ENCODE peak calls at places on chromosomes 12 and 14, in nine cellular contexts. O is posterior vena cava; C is ovary; J is activated CD4-positive, alpha-beta T cell treated with anti-CD3 and anti-CD28 coated beads, Interleukin-2, amount 50 U/mL, for 1 hour; N is activated T-cell treated with anti-CD3 and anti-CD28 coated beads, Interleukin-2, amount 50 U/mL, for 72 hours; L is astrocyte of the spinal cord; I is naive thymus-derived CD8-positive, alpha-beta T cell; F is right lobe of liver; D is hippocampal formation. Q is an unnamed sample.

GRCh38 chr12:112418248-112418595 is 525 bp upstream of the PTPN11 start:
- DNase-seq in O (no peak), C (no peak), J (no peak), N (no peak), L (no peak), I (no peak), F (no peak), D (no peak), Q (no peak)

GRCh38 chr12:5138845-5139244 is 95.2 kb downstream of the KCNA5 start:
- DNase-seq in O (no peak), C (no peak), J (no peak), N (no peak), L (peak), I (no peak), F (no peak), D (no peak), Q (no peak)

GRCh38 chr12:6684609-6685008 is 4.6 kb downstream of the ZNF384 start:
- DNase-seq in O (no peak), C (no peak), J (peak), N (peak), L (no peak), I (peak), F (no peak), D (no peak), Q (no peak)

GRCh38 chr12:22437031-22437806 is 102.7 kb upstream of the ST8SIA1 start:
- DNase-seq in O (peak), C (no peak), J (no peak), N (no peak), L (no peak), I (no peak), F (no peak), D (no peak), Q (no peak)

GRCh38 chr12:68771223-68771925 is 25.4 kb downstream of the SLC35E3 start:
- DNase-seq in O (no peak), C (no peak), J (no peak), N (no peak), L (no peak), I (no peak), F (no peak), D (no peak), Q (no peak)

GRCh38 chr14:32010561-32011188 is 66.4 kb upstream of the ARHGAP5 start:
- DNase-seq in O (no peak), C (no peak), J (no peak), N (no peak), L (peak), I (no peak), F (no peak), D (no peak), Q (no peak)

GRCh38 chr14:100900837-100901390 is 2.6 kb downstream of the RTL1 start:
- DNase-seq in O (no peak), C (no peak), J (no peak), N (peak), L (no peak), I (no peak), F (no peak), D (no peak), Q (no peak)

GRCh38 chr12:50401383-50402155 is 884 bp downstream of the LARP4 start:
- DNase-seq in O (peak), C (no peak), J (no peak), N (no peak), L (peak), I (no peak), F (peak), D (peak), Q (no peak)

GRCh38 chr12:123971770-123972447 is 722 bp downstream of the CCDC92 start:
- DNase-seq in O (no peak), C (peak), J (peak), N (peak), L (peak), I (peak), F (peak), D (peak), Q (no peak)

GRCh38 chr14:65750906-65751305 is 338.4 kb downstream of the FUT8 start:
- DNase-seq in O (no peak), C (no peak), J (no peak), N (no peak), L (no peak), I (no peak), F (no peak), D (no peak), Q (no peak)

GRCh38 chr12:49952396-49953055 is 2.0 kb downstream of the AQP2 start:
- DNase-seq in O (peak), C (no peak), J (no peak), N (no peak), L (no peak), I (no peak), F (no peak), D (no peak), Q (no peak)

GRCh38 chr12:62813031-62813829 is 121.7 kb downstream of the PPM1H start:
- DNase-seq in O (peak), C (peak), J (peak), N (peak), L (peak), I (peak), F (peak), D (peak), Q (no peak)

GRCh38 chr12:14874882-14875281 is 10.8 kb downstream of the MGP start:
- DNase-seq in O (no peak), C (no peak), J (no peak), N (no peak), L (no peak), I (no peak), F (no peak), D (no peak), Q (no peak)

GRCh38 chr12:47947273-47947672 is 16.1 kb upstream of the TMEM106C start:
- DNase-seq in O (no peak), C (no peak), J (no peak), N (no peak), L (peak), I (no peak), F (no peak), D (no peak), Q (no peak)

GRCh38 chr14:75141967-75142366 is 15.1 kb upstream of the NEK9 start:
- DNase-seq in O (no peak), C (no peak), J (no peak), N (peak), L (peak), I (peak), F (no peak), D (no peak), Q (no peak)

GRCh38 chr14:69620981-69621380 is 9.6 kb downstream of the SUSD6 start:
- DNase-seq in O (no peak), C (no peak), J (no peak), N (no peak), L (no peak), I (no peak), F (no peak), D (no peak), Q (no peak)

GRCh38 chr14:99537399-99537798 is 56.2 kb downstream of the CCNK start:
- DNase-seq in O (no peak), C (peak), J (no peak), N (no peak), L (peak), I (no peak), F (no peak), D (no peak), Q (no peak)

GRCh38 chr14:95068091-95068490 is 89.2 kb downstream of the DICER1 start:
- DNase-seq in O (no peak), C (no peak), J (no peak), N (no peak), L (no peak), I (no peak), F (peak), D (no peak), Q (no peak)

GRCh38 chr14:92653162-92653651 is 95.2 kb downstream of the LGMN start:
- DNase-seq in O (no peak), C (no peak), J (no peak), N (peak), L (no peak), I (no peak), F (no peak), D (no peak), Q (no peak)

GRCh38 chr12:54251667-54252284 is 28.1 kb downstream of the CBX5 start:
- DNase-seq in O (no peak), C (no peak), J (no peak), N (no peak), L (peak), I (peak), F (no peak), D (no peak), Q (no peak)

GRCh38 chr14:75042040-75042439 is 9.2 kb downstream of the MLH3 start:
- DNase-seq in O (no peak), C (no peak), J (no peak), N (no peak), L (peak), I (no peak), F (no peak), D (no peak), Q (no peak)

GRCh38 chr12:116896525-116896924 is 14.2 kb upstream of the FBXW8 start:
- DNase-seq in O (no peak), C (no peak), J (no peak), N (no peak), L (no peak), I (no peak), F (no peak), D (no peak), Q (no peak)

GRCh38 chr12:68932701-68933563 is at the start of gene CPM:
- DNase-seq in O (peak), C (peak), J (peak), N (peak), L (no peak), I (peak), F (peak), D (peak), Q (peak)

GRCh38 chr14:103584326-103584915 is 21.7 kb downstream of the COA8 start:
- DNase-seq in O (no peak), C (no peak), J (no peak), N (no peak), L (no peak), I (no peak), F (no peak), D (no peak), Q (no peak)

GRCh38 chr14:33914676-33915516 is 36.0 kb downstream of the EGLN3 start:
- DNase-seq in O (no peak), C (no peak), J (no peak), N (no peak), L (peak), I (no peak), F (no peak), D (no peak), Q (no peak)

GRCh38 chr12:132130690-132131089 is 13.4 kb downstream of the DDX51 start:
- DNase-seq in O (peak), C (no peak), J (no peak), N (no peak), L (no peak), I (no peak), F (peak), D (no peak), Q (peak)

GRCh38 chr12:118357327-118358007 is 15.2 kb downstream of the TAOK3 start:
- DNase-seq in O (no peak), C (no peak), J (peak), N (peak), L (peak), I (peak), F (no peak), D (no peak), Q (no peak)

GRCh38 chr14:38389666-38390065 is 133.8 kb upstream of the CLEC14A start:
- DNase-seq in O (no peak), C (no peak), J (no peak), N (no peak), L (no peak), I (no peak), F (no peak), D (no peak), Q (no peak)

GRCh38 chr14:49892301-49892635 is 614 bp upstream of the ARF6 start:
- DNase-seq in O (no peak), C (no peak), J (peak), N (peak), L (peak), I (peak), F (peak), D (peak), Q (no peak)

GRCh38 chr14:23864252-23864651 is 89.3 kb upstream of the DHRS4 start:
- DNase-seq in O (no peak), C (no peak), J (no peak), N (no peak), L (no peak), I (no peak), F (no peak), D (no peak), Q (no peak)

GRCh38 chr14:54337314-54337713 is 59.5 kb upstream of the CDKN3 start:
- DNase-seq in O (no peak), C (no peak), J (no peak), N (no peak), L (no peak), I (no peak), F (no peak), D (no peak), Q (no peak)

GRCh38 chr14:77342726-77343397 is 22.0 kb downstream of the GSTZ1 start:
- DNase-seq in O (no peak), C (no peak), J (no peak), N (no peak), L (no peak), I (no peak), F (no peak), D (no peak), Q (no peak)

GRCh38 chr12:53985900-53986685 is 1.1 kb downstream of the HOXC10 start:
- DNase-seq in O (no peak), C (no peak), J (no peak), N (peak), L (no peak), I (no peak), F (no peak), D (no peak), Q (no peak)

GRCh38 chr12:6570264-6570887 is 2.3 kb upstream of the NOP2 start:
- DNase-seq in O (peak), C (peak), J (peak), N (peak), L (peak), I (peak), F (no peak), D (no peak), Q (no peak)

GRCh38 chr12:87848248-87848868 is 180.8 kb downstream of the C12orf50 start:
- DNase-seq in O (no peak), C (no peak), J (no peak), N (peak), L (peak), I (no peak), F (no peak), D (no peak), Q (no peak)

Q was measured in mesenteric fat pad.